ENCODE peak calls at places on chromosome 12, in nine cellular contexts. D, Z, C, E, O, U, X, N and P are unnamed samples.

GRCh38 chr12:76637807-76638206 is 78.2 kb upstream of the OSBPL8 start:
- DNase-seq in N (no peak), O (no peak), Z (no peak), D (no peak), X (no peak), U (no peak), C (peak), E (peak), P (no peak)

GRCh38 chr12:80860928-80861327 is 76.8 kb downstream of the LIN7A start:
- DNase-seq in N (no peak), O (no peak), X (no peak), U (no peak), C (no peak), D (no peak), E (no peak), Z (no peak), P (no peak)

GRCh38 chr12:25404955-25405354 is 148.1 kb downstream of the LMNTD1 start:
- DNase-seq in Z (no peak), X (no peak), D (no peak), C (no peak), U (no peak), E (no peak), O (no peak), N (no peak), P (peak)

GRCh38 chr12:49623142-49623899 is at the start of gene PRPF40B:
- DNase-seq in U (peak), E (peak), O (no peak), N (peak), C (peak), X (peak), Z (peak), D (peak), P (no peak)

GRCh38 chr12:113980054-113980453 is 13.9 kb upstream of the RBM19 start:
- DNase-seq in X (no peak), E (no peak), C (no peak), D (no peak), Z (no peak), O (no peak), N (no peak), U (no peak), P (no peak)

GRCh38 chr12:124412646-124413015 is 117.7 kb downstream of the RFLNA start:
- DNase-seq in D (no peak), O (no peak), X (no peak), E (no peak), N (no peak), Z (no peak), C (no peak), U (no peak), P (no peak)

GRCh38 chr12:122866950-122867607 is 28.8 kb downstream of the VPS37B start:
- DNase-seq in O (no peak), C (no peak), D (no peak), X (no peak), N (no peak), E (no peak), Z (no peak), U (no peak), P (no peak)

GRCh38 chr12:39127401-39127800 is 222.0 kb upstream of the CPNE8 start:
- DNase-seq in C (peak), X (peak), O (peak), Z (no peak), D (no peak), U (no peak), E (peak), N (no peak), P (no peak)

GRCh38 chr12:24948452-24948815 is 467 bp downstream of the BCAT1 start:
- DNase-seq in N (no peak), Z (peak), D (peak), C (peak), O (no peak), U (no peak), X (no peak), E (no peak), P (no peak)

GRCh38 chr12:88805286-88805685 is 225.0 kb upstream of the KITLG start:
- DNase-seq in X (no peak), D (no peak), C (no peak), U (no peak), Z (no peak), N (no peak), O (no peak), E (no peak), P (no peak)

GRCh38 chr12:81492131-81492720 is 266.9 kb downstream of the PPFIA2 start:
- DNase-seq in D (no peak), U (no peak), X (no peak), C (no peak), N (no peak), Z (no peak), O (no peak), E (peak), P (no peak)

GRCh38 chr12:2384533-2385328 is 331.9 kb downstream of the CACNA1C start:
- DNase-seq in U (no peak), N (no peak), D (no peak), X (no peak), C (no peak), O (no peak), E (no peak), Z (no peak), P (no peak)

GRCh38 chr12:95996034-95996658 is at the start of gene HAL:
- DNase-seq in U (no peak), O (no peak), Z (no peak), D (no peak), E (peak), C (peak), X (peak), N (peak), P (no peak)

GRCh38 chr12:62660763-62661162 is 194.1 kb downstream of the MON2 start:
- DNase-seq in Z (no peak), N (peak), O (no peak), E (peak), C (peak), D (no peak), X (no peak), U (no peak), P (no peak)

GRCh38 chr12:66799548-66799947 is 120.7 kb upstream of the GRIP1 start:
- DNase-seq in X (no peak), O (no peak), D (no peak), C (no peak), N (no peak), U (no peak), E (no peak), Z (no peak), P (no peak)

GRCh38 chr12:26056335-26056734 is 68.5 kb downstream of the BHLHE41 start:
- DNase-seq in U (no peak), N (peak), E (peak), X (no peak), D (no peak), O (no peak), Z (no peak), C (peak), P (peak)

GRCh38 chr12:12999959-13000615 is at the start of gene HEBP1:
- DNase-seq in D (peak), O (no peak), U (peak), N (peak), X (peak), E (peak), C (peak), Z (peak), P (no peak)

GRCh38 chr12:3795800-3796133 is 42.9 kb upstream of the CRACR2A start:
- DNase-seq in C (no peak), X (no peak), Z (no peak), U (no peak), N (no peak), E (no peak), D (no peak), O (no peak), P (no peak)

DNA sequence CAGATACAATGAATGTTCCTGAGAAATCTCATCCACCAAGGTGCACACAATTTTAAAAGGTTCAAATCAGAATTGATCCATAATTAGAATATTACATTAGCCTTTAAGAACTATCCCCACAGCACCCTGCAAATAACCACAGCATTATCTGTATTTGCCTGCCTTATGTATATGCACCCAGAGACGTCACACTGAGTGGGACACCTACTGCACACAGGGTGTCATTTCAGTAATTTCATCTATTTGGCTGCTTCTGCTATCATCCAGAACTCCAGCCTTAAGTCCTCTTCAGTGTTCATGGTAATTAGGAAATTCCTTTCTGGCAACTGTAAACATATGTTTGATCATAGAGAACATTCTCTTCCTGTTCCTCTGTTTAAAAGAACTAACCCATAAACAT is 298.4 kb downstream of the SYT1 start:
- DNase-seq in D (no peak), E (no peak), C (no peak), N (no peak), Z (no peak), X (no peak), U (no peak), O (no peak), P (no peak)
- TF ChIP-seq CTCF in D (no peak), E (no peak), C (no peak), N (no peak), Z (no peak), X (no peak), U (no peak), O (no peak), P (no peak)

DNA sequence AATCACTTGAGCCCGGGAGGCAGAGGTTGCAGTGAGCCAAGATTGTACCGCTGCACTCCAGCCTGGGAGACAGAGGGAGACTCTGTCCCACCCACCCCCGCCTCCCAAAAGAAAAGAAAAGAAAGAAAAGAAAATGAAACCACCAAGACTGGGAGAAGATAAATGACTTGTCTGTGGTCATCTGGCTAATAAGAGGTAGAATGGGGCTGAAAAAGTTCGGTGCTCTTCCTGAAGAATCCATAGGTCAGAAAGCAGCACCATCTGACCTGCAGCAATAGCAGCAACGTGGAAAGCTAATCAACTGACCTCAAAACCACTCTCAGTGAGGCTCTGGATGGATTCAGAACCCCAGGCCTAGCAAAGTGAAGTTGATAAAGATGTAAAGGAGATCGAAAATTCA is 25.2 kb downstream of the SSH1 start:
- DNase-seq in D (no peak), O (no peak), E (no peak), C (no peak), U (no peak), X (no peak), N (no peak), Z (no peak), P (no peak)
- TF ChIP-seq CTCF in D (no peak), O (no peak), E (no peak), C (no peak), U (no peak), X (no peak), N (no peak), Z (no peak), P (no peak)

GRCh38 chr12:97943359-97943758 is 480.8 kb downstream of the RMST start:
- DNase-seq in D (no peak), C (no peak), E (peak), X (no peak), O (no peak), N (no peak), U (no peak), Z (no peak), P (no peak)

GRCh38 chr12:97940105-97940504 is 477.5 kb downstream of the RMST start:
- DNase-seq in X (no peak), N (no peak), E (no peak), C (no peak), U (no peak), O (no peak), D (no peak), Z (no peak), P (no peak)

GRCh38 chr12:97940629-97941028 is 478.0 kb downstream of the RMST start:
- DNase-seq in O (no peak), X (no peak), E (no peak), N (no peak), D (no peak), C (no peak), Z (no peak), U (no peak), P (no peak)

GRCh38 chr12:97939141-97939540 is 476.5 kb downstream of the RMST start:
- DNase-seq in C (no peak), Z (no peak), O (no peak), D (no peak), X (no peak), U (no peak), N (peak), E (no peak), P (no peak)

DNA sequence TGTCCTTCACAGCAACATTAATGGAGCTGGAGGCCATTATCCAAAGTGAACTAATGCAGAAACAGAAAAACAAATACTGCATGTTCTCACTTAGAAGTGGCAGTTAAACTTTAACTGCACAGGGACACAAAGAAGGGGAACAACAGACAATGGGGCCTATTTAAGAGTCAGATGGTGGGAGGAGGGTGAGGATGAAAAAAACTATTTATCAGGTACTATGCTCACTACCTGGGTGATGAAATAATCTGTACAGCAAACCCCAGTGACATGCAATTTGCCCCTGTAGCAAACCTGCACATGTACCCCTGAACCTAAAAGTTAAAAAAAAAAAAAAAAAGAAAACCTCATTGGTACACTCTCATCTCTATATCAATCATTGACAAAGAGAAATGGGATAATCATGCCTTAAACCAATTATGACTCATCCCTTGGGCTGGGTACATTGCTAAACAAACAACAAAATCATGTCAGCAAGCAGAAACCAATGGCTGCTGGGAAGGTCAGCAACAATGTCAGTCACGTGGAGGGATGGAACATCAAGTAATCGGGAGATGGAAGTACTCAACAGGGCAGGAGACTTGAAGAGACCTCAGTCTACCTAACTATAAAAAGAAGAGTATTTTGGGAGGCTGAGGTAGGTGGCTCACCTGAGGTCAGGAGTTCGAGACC is 479.2 kb downstream of the RMST start:
- DNase-seq in Z (no peak), U (no peak), D (no peak), E (no peak), X (no peak), C (peak), O (no peak), N (peak), P (no peak)
- TF ChIP-seq CTCF in Z (no peak), U (no peak), D (no peak), E (no peak), X (no peak), C (no peak), O (no peak), N (no peak), P (no peak)

GRCh38 chr12:18546399-18546798 is 191.4 kb downstream of the PLCZ1 start:
- DNase-seq in D (no peak), N (no peak), Z (no peak), C (peak), O (no peak), U (no peak), E (peak), X (no peak), P (no peak)

GRCh38 chr12:18552829-18553228 is 185.0 kb downstream of the PLCZ1 start:
- DNase-seq in O (no peak), X (no peak), N (no peak), C (peak), E (no peak), D (no peak), U (no peak), Z (no peak), P (no peak)

GRCh38 chr12:18551703-18552102 is 186.1 kb downstream of the PLCZ1 start:
- DNase-seq in O (no peak), D (no peak), E (no peak), C (peak), X (no peak), U (no peak), N (no peak), Z (no peak), P (no peak)

DNA sequence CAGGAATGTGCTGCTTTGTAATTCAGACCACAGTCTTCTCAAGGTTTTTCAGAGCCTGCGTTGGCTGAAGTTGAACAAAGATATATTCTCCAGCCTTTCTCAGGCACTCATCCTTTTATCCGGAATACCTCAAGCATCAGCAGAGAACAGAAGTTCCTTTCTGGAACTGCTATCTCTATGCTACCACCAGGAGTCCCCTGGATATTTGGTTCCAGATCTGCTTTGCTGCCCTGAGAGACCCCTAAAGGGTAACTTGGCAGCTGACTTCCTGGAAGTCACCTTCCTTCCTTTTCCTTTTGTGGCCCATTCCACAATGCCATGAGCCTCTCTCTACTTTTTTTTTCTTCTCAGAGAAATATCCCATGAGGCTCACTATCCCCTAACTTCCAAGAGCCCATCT is 188.2 kb downstream of the PLCZ1 start:
- DNase-seq in D (no peak), Z (no peak), E (no peak), O (no peak), C (no peak), N (no peak), U (no peak), X (no peak), P (no peak)
- TF ChIP-seq CTCF in D (no peak), Z (no peak), E (no peak), O (no peak), C (no peak), N (no peak), U (no peak), X (no peak), P (no peak)

GRCh38 chr12:53052419-53053222 is 2.8 kb downstream of the TNS2 start:
- DNase-seq in C (peak), O (no peak), Z (no peak), X (peak), E (peak), D (no peak), U (peak), N (peak), P (no peak)

GRCh38 chr12:53054112-53054878 is 4.4 kb downstream of the TNS2 start:
- DNase-seq in Z (peak), O (no peak), N (peak), C (peak), X (peak), U (peak), D (peak), E (peak), P (peak)

GRCh38 chr12:53051058-53051880 is 1.4 kb downstream of the TNS2 start:
- DNase-seq in X (peak), N (no peak), Z (no peak), E (peak), C (peak), U (peak), O (no peak), D (no peak), P (no peak)

GRCh38 chr12:53051881-53052412 is 2.1 kb downstream of the TNS2 start:
- DNase-seq in C (no peak), Z (no peak), N (no peak), E (no peak), X (no peak), U (peak), O (no peak), D (no peak), P (no peak)

GRCh38 chr12:53053223-53054111 is 3.6 kb downstream of the TNS2 start:
- DNase-seq in D (no peak), N (peak), X (peak), Z (no peak), E (peak), U (peak), O (no peak), C (peak), P (peak)
- TF ChIP-seq CTCF in D (peak), N (peak), X (peak), Z (peak), E (peak), U (peak), O (peak), C (peak), P (peak)

GRCh38 chr12:75505706-75506312 is 5.6 kb downstream of the KRR1 start:
- DNase-seq in U (no peak), X (no peak), O (no peak), D (no peak), N (no peak), Z (no peak), C (peak), E (peak), P (no peak)
- TF ChIP-seq CTCF in U (peak), X (peak), O (peak), D (peak), N (peak), Z (peak), C (peak), E (peak), P (peak)

DNA sequence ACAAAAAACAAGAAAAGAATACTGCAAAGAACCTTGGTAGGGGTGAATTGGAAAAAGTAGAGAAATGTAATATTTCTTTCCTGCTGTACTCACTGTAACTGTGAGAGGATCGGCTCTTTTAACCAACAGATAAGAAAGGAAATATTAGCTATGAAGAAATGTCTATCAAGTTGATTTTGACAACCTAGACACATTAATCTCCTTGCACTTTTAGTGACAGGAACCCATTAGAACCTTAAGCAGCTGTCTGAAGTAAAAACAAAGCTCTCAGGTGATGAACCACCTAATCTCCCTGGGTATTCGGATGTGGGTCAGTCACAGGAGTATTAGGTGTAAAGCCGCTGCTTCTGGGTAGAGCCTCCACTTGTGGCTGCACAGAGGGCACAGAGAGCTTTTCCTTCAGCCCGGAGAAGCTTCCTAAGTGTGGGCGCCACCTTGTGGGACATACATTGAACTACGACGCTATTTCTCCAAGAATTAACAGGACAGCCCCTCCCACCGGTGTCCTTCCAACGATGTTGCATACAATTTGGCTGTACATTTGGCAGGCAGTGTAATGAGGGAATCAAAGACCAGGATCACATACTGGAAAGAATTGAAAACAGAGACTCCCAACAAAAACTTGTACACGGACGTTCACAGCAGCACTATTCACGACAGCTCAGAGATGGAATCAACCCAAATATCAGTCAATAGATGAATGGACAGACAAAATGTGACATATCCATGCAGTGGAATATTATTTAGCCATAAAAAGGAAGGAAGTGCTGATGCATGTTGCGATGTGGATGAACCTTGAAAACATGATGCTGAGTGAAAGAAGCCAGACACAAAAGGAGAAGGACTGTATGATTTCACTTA is 28.9 kb upstream of the MAPKAPK5 start:
- DNase-seq in D (peak), E (peak), O (peak), X (peak), C (peak), Z (peak), U (peak), N (peak), P (peak)
- TF ChIP-seq CTCF in D (peak), E (peak), O (peak), X (peak), C (peak), Z (peak), U (peak), N (peak), P (peak)